ENCODE peak calls at places on chromosomes 11 and 22, in five cellular contexts. O is adrenal gland, J is epithelial cell of esophagus, I is HCT116, R is left ventricle myocardium inferior. M is an unnamed sample.

GRCh38 chr11:70244698-70245097 is 25.8 kb upstream of the PPFIA1 start:
- DNase-seq in O (no peak), J (no peak), I (no peak), R (no peak), M (peak)

GRCh38 chr11:13368041-13368446 is 90.5 kb downstream of the BMAL1 start:
- DNase-seq in O (no peak), J (peak), I (no peak), R (no peak), M (no peak)

GRCh38 chr11:118997627-118998387 is at the start of gene CENATAC:
- DNase-seq in O (peak), J (peak), I (peak), R (peak), M (peak)

GRCh38 chr11:68649851-68650555 is 34.3 kb upstream of the GAL start:
- DNase-seq in O (no peak), J (no peak), I (no peak), R (no peak), M (no peak)

GRCh38 chr22:46857142-46857825 is 94.8 kb downstream of the TBC1D22A start:
- DNase-seq in O (no peak), J (no peak), I (no peak), R (no peak), M (no peak)

GRCh38 chr11:95154514-95154913 is 64.9 kb downstream of the ENDOD1 start:
- DNase-seq in O (peak), J (peak), I (peak), R (no peak), M (peak)

GRCh38 chr11:20000393-20001134 is 159.7 kb downstream of the DBX1 start:
- DNase-seq in O (no peak), J (no peak), I (no peak), R (peak), M (no peak)

GRCh38 chr11:68256331-68256741 is 15.4 kb downstream of the C11orf24 start:
- DNase-seq in O (no peak), J (no peak), I (no peak), R (peak), M (no peak)

GRCh38 chr11:5631969-5632635 is 7.3 kb downstream of the TRIM34 start:
- DNase-seq in O (no peak), J (no peak), I (no peak), R (no peak), M (no peak)

GRCh38 chr11:134385774-134386565 is 26.1 kb downstream of the B3GAT1 start:
- DNase-seq in O (no peak), J (peak), I (no peak), R (no peak), M (peak)

GRCh38 chr11:134388590-134388989 is 23.5 kb downstream of the B3GAT1 start:
- DNase-seq in O (no peak), J (no peak), I (no peak), R (no peak), M (no peak)

GRCh38 chr11:134386945-134387344 is 25.1 kb downstream of the B3GAT1 start:
- DNase-seq in O (no peak), J (no peak), I (no peak), R (no peak), M (no peak)

GRCh38 chr11:134389464-134390180 is 22.4 kb downstream of the B3GAT1 start:
- DNase-seq in O (no peak), J (no peak), I (no peak), R (no peak), M (no peak)

GRCh38 chr11:134387501-134387900 is 24.5 kb downstream of the B3GAT1 start:
- DNase-seq in O (no peak), J (no peak), I (no peak), R (no peak), M (no peak)
- TF ChIP-seq CTCF in O (no peak), J (no peak), I (no peak), R (no peak), M (no peak)

DNA sequence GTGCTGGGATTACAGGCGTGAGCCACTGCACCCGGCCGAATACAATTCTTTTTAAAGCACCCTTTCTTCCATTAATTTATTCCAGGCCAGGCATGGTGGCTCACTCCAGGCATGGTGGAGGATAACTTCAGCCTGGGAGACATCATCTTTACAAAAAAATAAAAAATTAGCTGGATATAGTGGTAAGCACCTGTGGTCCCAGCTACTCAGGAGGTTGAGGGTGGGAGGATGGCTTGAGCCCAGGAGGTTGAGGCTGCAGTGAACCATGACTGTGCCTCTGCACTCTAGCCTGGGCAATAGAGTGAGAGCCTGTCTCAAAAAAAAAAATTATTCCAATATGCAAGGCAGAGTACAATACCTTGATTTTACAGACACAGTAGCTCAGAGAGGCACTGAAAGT is 11.4 kb downstream of the TAGLN start:
- DNase-seq in O (no peak), J (no peak), I (no peak), R (no peak), M (no peak)
- TF ChIP-seq CTCF in O (no peak), J (no peak), I (no peak), R (no peak), M (no peak)

GRCh38 chr11:33257897-33258630 is 883 bp downstream of the HIPK3 start:
- DNase-seq in O (peak), J (peak), I (peak), R (peak), M (peak)
- TF ChIP-seq CTCF in O (peak), J (peak), I (no peak), R (peak), M (no peak)

GRCh38 chr22:20956258-20957117 is 10.6 kb upstream of the AIFM3 start:
- DNase-seq in O (no peak), J (peak), I (peak), R (no peak), M (peak)
- TF ChIP-seq CTCF in O (no peak), J (peak), I (no peak), R (no peak), M (no peak)